ENCODE peak calls at places on chromosomes 6 and 20, in ten cellular contexts. C, F, J, B, L, R, Y, O, G and N are unnamed samples.

GRCh38 chr20:50513169-50514034 is 3.2 kb downstream of the PTPN1 start:
- DNase-seq in C (peak), F (no peak), J (no peak), B (peak), L (peak), R (no peak), Y (no peak), O (no peak), G (no peak), N (peak)

GRCh38 chr6:9516207-9516606 is 898.7 kb downstream of the TFAP2A start:
- DNase-seq in C (peak), F (no peak), J (peak), B (peak), L (peak), R (no peak), Y (peak), O (no peak), G (peak), N (peak)

GRCh38 chr20:56018194-56018593 is 12.9 kb upstream of the CBLN4 start:
- DNase-seq in C (no peak), F (no peak), J (no peak), B (no peak), L (no peak), R (no peak), Y (no peak), O (no peak), G (no peak), N (no peak)

GRCh38 chr6:13432526-13433218 is 54.7 kb downstream of the GFOD1 start:
- DNase-seq in C (no peak), F (no peak), J (no peak), B (no peak), L (no peak), R (no peak), Y (no peak), O (no peak), G (no peak), N (no peak)

GRCh38 chr6:1630771-1631217 is 21.1 kb downstream of the FOXC1 start:
- DNase-seq in C (no peak), F (no peak), J (peak), B (no peak), L (peak), R (peak), Y (no peak), O (no peak), G (no peak), N (peak)

GRCh38 chr20:38932457-38933120 is 6.4 kb downstream of the FAM83D start:
- DNase-seq in C (peak), F (no peak), J (peak), B (peak), L (peak), R (no peak), Y (peak), O (no peak), G (no peak), N (peak)

GRCh38 chr6:31203345-31203979 is 33.0 kb upstream of the POU5F1 start:
- DNase-seq in C (peak), F (no peak), J (peak), B (peak), L (peak), R (no peak), Y (no peak), O (no peak), G (no peak), N (no peak)

GRCh38 chr6:46258249-46258648 is 87.5 kb upstream of the ENPP5 start:
- DNase-seq in C (no peak), F (no peak), J (no peak), B (no peak), L (no peak), R (no peak), Y (no peak), O (no peak), G (no peak), N (no peak)

GRCh38 chr6:144953552-144954240 is 668.6 kb downstream of the UTRN start:
- DNase-seq in C (peak), F (no peak), J (peak), B (peak), L (peak), R (no peak), Y (no peak), O (no peak), G (no peak), N (peak)

GRCh38 chr20:33862709-33863403 is 51.7 kb downstream of the CHMP4B start:
- DNase-seq in C (no peak), F (peak), J (peak), B (no peak), L (peak), R (peak), Y (peak), O (peak), G (peak), N (peak)

GRCh38 chr20:4946585-4947378 is 54.5 kb downstream of the SLC23A2 start:
- DNase-seq in C (no peak), F (no peak), J (no peak), B (no peak), L (no peak), R (no peak), Y (no peak), O (no peak), G (no peak), N (no peak)

GRCh38 chr6:116531675-116532570 is 13.6 kb downstream of the TRAPPC3L start:
- DNase-seq in C (peak), F (peak), J (peak), B (peak), L (peak), R (no peak), Y (peak), O (peak), G (peak), N (peak)

GRCh38 chr20:3563548-3564177 is 92.8 kb downstream of the ATRN start:
- DNase-seq in C (peak), F (no peak), J (peak), B (peak), L (peak), R (no peak), Y (peak), O (no peak), G (peak), N (peak)

GRCh38 chr6:128885381-128885780 is 2.4 kb downstream of the LAMA2 start:
- DNase-seq in C (no peak), F (no peak), J (no peak), B (no peak), L (no peak), R (no peak), Y (no peak), O (no peak), G (no peak), N (no peak)

GRCh38 chr6:157896931-157897330 is 73.9 kb downstream of the SNX9 start:
- DNase-seq in C (no peak), F (no peak), J (no peak), B (no peak), L (no peak), R (no peak), Y (no peak), O (no peak), G (no peak), N (no peak)

GRCh38 chr20:6765469-6766058 is 1.9 kb upstream of the BMP2 start:
- DNase-seq in C (peak), F (no peak), J (peak), B (peak), L (peak), R (no peak), Y (peak), O (no peak), G (peak), N (peak)

GRCh38 chr6:95352064-95352463 is 225.3 kb upstream of the MANEA start:
- DNase-seq in C (peak), F (no peak), J (no peak), B (no peak), L (no peak), R (no peak), Y (no peak), O (no peak), G (no peak), N (peak)

GRCh38 chr6:215335-216034 is 76.8 kb upstream of the DUSP22 start:
- DNase-seq in C (peak), F (no peak), J (no peak), B (peak), L (no peak), R (no peak), Y (no peak), O (no peak), G (no peak), N (peak)

GRCh38 chr6:7112741-7113313 is 5.1 kb downstream of the RREB1 start:
- DNase-seq in C (peak), F (no peak), J (no peak), B (peak), L (no peak), R (no peak), Y (no peak), O (peak), G (peak), N (no peak)

GRCh38 chr6:170388113-170388512 is 81.6 kb downstream of the FAM120B start:
- DNase-seq in C (peak), F (no peak), J (peak), B (no peak), L (peak), R (no peak), Y (no peak), O (no peak), G (no peak), N (peak)

GRCh38 chr20:50980071-50980681 is 21.6 kb downstream of the MOCS3 start:
- DNase-seq in C (peak), F (no peak), J (peak), B (peak), L (peak), R (no peak), Y (no peak), O (no peak), G (no peak), N (peak)

GRCh38 chr20:9532069-9532809 is 17.8 kb downstream of the LAMP5 start:
- DNase-seq in C (peak), F (no peak), J (no peak), B (peak), L (no peak), R (no peak), Y (no peak), O (no peak), G (no peak), N (no peak)

GRCh38 chr6:11605507-11605905 is 68.0 kb downstream of the TMEM170B start:
- DNase-seq in C (no peak), F (no peak), J (no peak), B (no peak), L (no peak), R (no peak), Y (no peak), O (no peak), G (peak), N (no peak)

GRCh38 chr6:45619994-45620471 is 242.3 kb upstream of the SUPT3H start:
- DNase-seq in C (no peak), F (no peak), J (peak), B (no peak), L (peak), R (no peak), Y (no peak), O (no peak), G (no peak), N (peak)

GRCh38 chr20:20690676-20691476 is 21.6 kb downstream of the RALGAPA2 start:
- DNase-seq in C (no peak), F (no peak), J (no peak), B (no peak), L (no peak), R (no peak), Y (no peak), O (no peak), G (no peak), N (no peak)

GRCh38 chr6:38413097-38413800 is 226.5 kb downstream of the BTBD9 start:
- DNase-seq in C (no peak), F (peak), J (no peak), B (no peak), L (no peak), R (peak), Y (no peak), O (no peak), G (no peak), N (no peak)

GRCh38 chr6:33904050-33904827 is 100.4 kb upstream of the MLN start:
- DNase-seq in C (no peak), F (no peak), J (no peak), B (no peak), L (no peak), R (no peak), Y (no peak), O (peak), G (peak), N (no peak)

GRCh38 chr6:12150812-12151432 is 138.8 kb downstream of the HIVEP1 start:
- DNase-seq in C (peak), F (no peak), J (no peak), B (no peak), L (no peak), R (no peak), Y (peak), O (no peak), G (peak), N (no peak)

GRCh38 chr20:39850821-39851330 is 838.2 kb downstream of the MAFB start:
- DNase-seq in C (no peak), F (no peak), J (no peak), B (no peak), L (no peak), R (no peak), Y (no peak), O (no peak), G (peak), N (no peak)

GRCh38 chr6:56714273-56714672 is 71.6 kb upstream of the DST start:
- DNase-seq in C (no peak), F (no peak), J (no peak), B (no peak), L (no peak), R (no peak), Y (no peak), O (no peak), G (no peak), N (no peak)

GRCh38 chr6:153484056-153484455 is 353.0 kb upstream of the RGS17 start:
- DNase-seq in C (peak), F (no peak), J (no peak), B (peak), L (no peak), R (no peak), Y (no peak), O (no peak), G (peak), N (no peak)

GRCh38 chr20:32263398-32263954 is 14.0 kb upstream of the KIF3B start:
- DNase-seq in C (peak), F (no peak), J (no peak), B (no peak), L (no peak), R (no peak), Y (no peak), O (no peak), G (no peak), N (no peak)

GRCh38 chr6:148426317-148426977 is 83.8 kb downstream of the SASH1 start:
- DNase-seq in C (no peak), F (no peak), J (no peak), B (no peak), L (peak), R (no peak), Y (no peak), O (no peak), G (no peak), N (no peak)

GRCh38 chr20:53819973-53820451 is 226.4 kb upstream of the ZNF217 start:
- DNase-seq in C (no peak), F (no peak), J (no peak), B (peak), L (no peak), R (no peak), Y (no peak), O (no peak), G (no peak), N (no peak)

GRCh38 chr20:43825635-43826034 is 89.0 kb upstream of the TOX2 start:
- DNase-seq in C (no peak), F (no peak), J (no peak), B (no peak), L (no peak), R (peak), Y (no peak), O (no peak), G (no peak), N (no peak)

GRCh38 chr6:56040875-56041274 is 165.5 kb upstream of the BMP5 start:
- DNase-seq in C (no peak), F (no peak), J (peak), B (no peak), L (peak), R (no peak), Y (no peak), O (no peak), G (no peak), N (peak)

GRCh38 chr6:109456710-109457595 is 1.4 kb upstream of the MICAL1 start:
- DNase-seq in C (peak), F (no peak), J (no peak), B (no peak), L (peak), R (peak), Y (peak), O (no peak), G (no peak), N (peak)
- H3K4me3 ChIP-seq in C (no peak), F (no peak), J (peak), B (no peak), L (peak), R (peak), Y (peak), O (no peak), G (peak), N (peak)

DNA sequence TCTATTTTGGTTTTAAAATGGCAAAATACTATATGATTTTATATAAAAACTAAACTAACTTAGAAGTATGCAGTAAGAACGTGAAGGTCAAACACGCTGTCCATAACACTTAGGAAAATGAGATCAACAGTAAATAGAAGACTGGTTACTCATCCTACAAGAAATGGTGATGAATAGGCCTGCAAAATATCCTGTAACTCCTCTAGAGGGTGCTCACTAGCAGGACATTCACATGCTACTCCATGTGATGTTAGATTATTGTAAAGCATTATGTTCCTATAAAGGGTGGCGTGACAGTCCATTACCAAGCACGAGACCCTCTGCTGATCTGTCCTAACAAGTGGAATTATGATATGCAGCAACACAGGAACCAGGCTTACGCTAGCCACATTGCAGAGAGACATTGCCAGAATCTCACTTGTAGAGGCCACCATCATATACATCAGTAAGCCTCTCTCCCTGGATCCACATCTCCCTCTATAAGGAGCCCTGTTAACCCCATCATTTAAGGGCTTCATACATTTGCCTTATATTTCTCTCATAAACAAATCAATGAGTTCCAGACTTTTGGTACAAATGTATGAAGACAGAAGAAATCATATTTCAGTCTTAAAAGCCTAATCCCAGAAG is 18.0 kb upstream of the DEFB129 start:
- DNase-seq in C (peak), F (no peak), J (peak), B (peak), L (peak), R (no peak), Y (peak), O (no peak), G (peak), N (peak)
- TF ChIP-seq CTCF in C (peak), F (peak), J (peak), B (peak), L (peak), R (no peak), Y (peak), O (peak), G (peak), N (peak)

DNA sequence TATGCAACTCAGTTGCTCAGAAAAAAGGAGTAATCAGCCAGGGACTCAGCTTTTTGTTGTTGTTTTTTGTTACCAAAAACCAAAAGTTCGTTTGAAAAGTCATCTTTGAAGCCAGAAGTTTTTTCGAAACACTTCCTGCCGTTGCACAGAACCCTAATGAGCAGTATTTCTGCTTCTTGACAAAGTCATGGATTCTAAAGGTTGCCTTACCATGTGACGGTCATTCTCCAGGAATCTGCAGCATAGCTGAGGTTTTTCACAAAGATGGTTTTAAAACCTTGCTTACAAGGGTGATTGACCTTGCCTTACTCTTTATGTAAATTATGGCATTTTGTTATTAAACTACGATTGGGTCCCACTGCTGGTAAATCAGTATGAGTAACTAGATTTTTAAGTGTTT is 2.0 kb downstream of the RAB32 start:
- DNase-seq in C (peak), F (no peak), J (peak), B (peak), L (peak), R (no peak), Y (no peak), O (no peak), G (no peak), N (peak)
- H3K4me3 ChIP-seq in C (peak), F (peak), J (peak), B (peak), L (peak), R (peak), Y (no peak), O (no peak), G (no peak), N (peak)

GRCh38 chr6:82097676-82098075 is 149.9 kb downstream of the IBTK start:
- DNase-seq in C (peak), F (no peak), J (no peak), B (peak), L (no peak), R (no peak), Y (no peak), O (no peak), G (no peak), N (no peak)

GRCh38 chr6:82088978-82089855 is 158.3 kb downstream of the IBTK start:
- DNase-seq in C (peak), F (no peak), J (no peak), B (no peak), L (no peak), R (no peak), Y (no peak), O (no peak), G (peak), N (no peak)

GRCh38 chr6:82094166-82094806 is 153.3 kb downstream of the IBTK start:
- DNase-seq in C (no peak), F (no peak), J (no peak), B (no peak), L (no peak), R (no peak), Y (no peak), O (no peak), G (no peak), N (no peak)

DNA sequence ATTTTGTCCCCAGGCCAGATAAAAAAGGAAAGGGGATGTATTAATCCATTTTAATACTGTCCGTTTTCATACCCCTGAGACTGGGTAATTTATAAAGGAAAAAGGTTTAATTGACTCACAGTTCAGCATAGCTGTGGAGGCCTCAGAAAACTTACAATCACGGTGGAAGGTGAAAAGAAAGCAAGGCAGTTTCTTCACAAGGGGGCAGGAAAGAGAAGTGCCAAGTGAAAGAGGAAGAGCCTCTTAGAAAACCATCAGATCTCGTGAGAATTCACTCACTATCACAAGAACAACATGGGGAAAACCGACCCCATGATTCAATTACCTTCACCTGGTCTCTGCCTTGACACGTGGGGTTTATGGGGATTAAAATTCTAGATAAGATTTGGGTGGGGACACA is 152.5 kb downstream of the IBTK start:
- DNase-seq in C (no peak), F (no peak), J (no peak), B (no peak), L (no peak), R (no peak), Y (peak), O (no peak), G (no peak), N (no peak)
- TF ChIP-seq CTCF in C (no peak), F (no peak), J (no peak), B (no peak), L (no peak), R (no peak), Y (no peak), O (no peak), G (no peak), N (no peak)

GRCh38 chr20:23048283-23049200 is 930 bp downstream of the THBD start:
- DNase-seq in C (peak), F (no peak), J (no peak), B (peak), L (peak), R (peak), Y (peak), O (no peak), G (peak), N (no peak)
- H3K4me3 ChIP-seq in C (peak), F (peak), J (peak), B (peak), L (peak), R (peak), Y (peak), O (no peak), G (peak), N (peak)